ENCODE peak calls at places on chromosomes 12 and 14, in nine cellular contexts. One of them, this sample, is unnamed.
A peak's percentile ranks its signal among the peaks of the same experiment; 100 is the strongest.

GRCh38 chr14:94332063-94332583 is 9.0 kb upstream of the SERPINA6 start:
- DNase-seq in GM13977: no peak
- DNase-seq in AG08395: no peak
- DNase-seq in Caki2: no peak
- DNase-seq in naive thymus-derived CD8-positive, alpha-beta T cell: no peak
- DNase-seq in activated effector memory CD4-positive, alpha-beta T cell treated with anti-CD3 and anti-CD28 coated beads, Interleukin-2, amount 50 U/mL, for 16 hours: no peak
- DNase-seq in activated T-helper 9 cell treated with anti-CD3 and anti-CD28 coated beads, Interleukin-2, amount 50 U/mL, for 16 hours: no peak
- DNase-seq in ascending aorta: no peak
- DNase-seq in NCI-H1105 treated with DMSO at 0.1 percent for 48 hours: no peak
- DNase-seq in this sample: no peak

GRCh38 chr12:108720757-108721514 is 10.4 kb downstream of the CORO1C start:
- DNase-seq in GM13977: no peak
- DNase-seq in AG08395: peak; percentile 58
- DNase-seq in Caki2: no peak
- DNase-seq in naive thymus-derived CD8-positive, alpha-beta T cell: no peak
- DNase-seq in activated effector memory CD4-positive, alpha-beta T cell treated with anti-CD3 and anti-CD28 coated beads, Interleukin-2, amount 50 U/mL, for 16 hours: no peak
- DNase-seq in activated T-helper 9 cell treated with anti-CD3 and anti-CD28 coated beads, Interleukin-2, amount 50 U/mL, for 16 hours: no peak
- DNase-seq in ascending aorta: no peak
- DNase-seq in NCI-H1105 treated with DMSO at 0.1 percent for 48 hours: no peak
- DNase-seq in this sample: no peak

GRCh38 chr14:35044939-35045797 is 904 bp upstream of the FAM177A1 start:
- DNase-seq in GM13977: peak; percentile 26
- DNase-seq in AG08395: peak; percentile 22
- DNase-seq in Caki2: no peak
- DNase-seq in naive thymus-derived CD8-positive, alpha-beta T cell: no peak
- DNase-seq in activated effector memory CD4-positive, alpha-beta T cell treated with anti-CD3 and anti-CD28 coated beads, Interleukin-2, amount 50 U/mL, for 16 hours: no peak
- DNase-seq in activated T-helper 9 cell treated with anti-CD3 and anti-CD28 coated beads, Interleukin-2, amount 50 U/mL, for 16 hours: no peak
- DNase-seq in ascending aorta: no peak
- DNase-seq in NCI-H1105 treated with DMSO at 0.1 percent for 48 hours: no peak
- DNase-seq in this sample: no peak

GRCh38 chr12:104695453-104696148 is 238.9 kb downstream of the CHST11 start:
- DNase-seq in GM13977: peak; percentile 50
- DNase-seq in AG08395: peak; percentile 45
- DNase-seq in Caki2: peak; percentile 14
- DNase-seq in naive thymus-derived CD8-positive, alpha-beta T cell: peak; percentile 85
- DNase-seq in activated effector memory CD4-positive, alpha-beta T cell treated with anti-CD3 and anti-CD28 coated beads, Interleukin-2, amount 50 U/mL, for 16 hours: peak; percentile 92
- DNase-seq in activated T-helper 9 cell treated with anti-CD3 and anti-CD28 coated beads, Interleukin-2, amount 50 U/mL, for 16 hours: peak; percentile 76
- DNase-seq in ascending aorta: peak; percentile 91
- DNase-seq in NCI-H1105 treated with DMSO at 0.1 percent for 48 hours: no peak
- DNase-seq in this sample: peak; percentile 93

GRCh38 chr12:82517027-82517426 is 158.7 kb downstream of the METTL25 start:
- DNase-seq in GM13977: no peak
- DNase-seq in AG08395: no peak
- DNase-seq in Caki2: peak; percentile 44
- DNase-seq in naive thymus-derived CD8-positive, alpha-beta T cell: no peak
- DNase-seq in activated effector memory CD4-positive, alpha-beta T cell treated with anti-CD3 and anti-CD28 coated beads, Interleukin-2, amount 50 U/mL, for 16 hours: no peak
- DNase-seq in activated T-helper 9 cell treated with anti-CD3 and anti-CD28 coated beads, Interleukin-2, amount 50 U/mL, for 16 hours: no peak
- DNase-seq in ascending aorta: no peak
- DNase-seq in NCI-H1105 treated with DMSO at 0.1 percent for 48 hours: no peak
- DNase-seq in this sample: no peak

GRCh38 chr12:52918351-52918750 is 13.5 kb upstream of the KRT8 start:
- DNase-seq in GM13977: no peak
- DNase-seq in AG08395: no peak
- DNase-seq in Caki2: no peak
- DNase-seq in naive thymus-derived CD8-positive, alpha-beta T cell: no peak
- DNase-seq in activated effector memory CD4-positive, alpha-beta T cell treated with anti-CD3 and anti-CD28 coated beads, Interleukin-2, amount 50 U/mL, for 16 hours: no peak
- DNase-seq in activated T-helper 9 cell treated with anti-CD3 and anti-CD28 coated beads, Interleukin-2, amount 50 U/mL, for 16 hours: no peak
- DNase-seq in ascending aorta: no peak
- DNase-seq in NCI-H1105 treated with DMSO at 0.1 percent for 48 hours: no peak
- DNase-seq in this sample: no peak

GRCh38 chr12:106598003-106598402 is 15.2 kb downstream of the RFX4 start:
- DNase-seq in GM13977: no peak
- DNase-seq in AG08395: no peak
- DNase-seq in Caki2: no peak
- DNase-seq in naive thymus-derived CD8-positive, alpha-beta T cell: no peak
- DNase-seq in activated effector memory CD4-positive, alpha-beta T cell treated with anti-CD3 and anti-CD28 coated beads, Interleukin-2, amount 50 U/mL, for 16 hours: no peak
- DNase-seq in activated T-helper 9 cell treated with anti-CD3 and anti-CD28 coated beads, Interleukin-2, amount 50 U/mL, for 16 hours: no peak
- DNase-seq in ascending aorta: no peak
- DNase-seq in NCI-H1105 treated with DMSO at 0.1 percent for 48 hours: no peak
- DNase-seq in this sample: no peak

GRCh38 chr12:90828621-90829020 is 126.4 kb downstream of the CCER1 start:
- DNase-seq in GM13977: no peak
- DNase-seq in AG08395: no peak
- DNase-seq in Caki2: no peak
- DNase-seq in naive thymus-derived CD8-positive, alpha-beta T cell: no peak
- DNase-seq in activated effector memory CD4-positive, alpha-beta T cell treated with anti-CD3 and anti-CD28 coated beads, Interleukin-2, amount 50 U/mL, for 16 hours: no peak
- DNase-seq in activated T-helper 9 cell treated with anti-CD3 and anti-CD28 coated beads, Interleukin-2, amount 50 U/mL, for 16 hours: no peak
- DNase-seq in ascending aorta: no peak
- DNase-seq in NCI-H1105 treated with DMSO at 0.1 percent for 48 hours: no peak
- DNase-seq in this sample: no peak

GRCh38 chr14:91484186-91484585 is 25.9 kb downstream of the PPP4R3A start:
- DNase-seq in GM13977: no peak
- DNase-seq in AG08395: no peak
- DNase-seq in Caki2: no peak
- DNase-seq in naive thymus-derived CD8-positive, alpha-beta T cell: no peak
- DNase-seq in activated effector memory CD4-positive, alpha-beta T cell treated with anti-CD3 and anti-CD28 coated beads, Interleukin-2, amount 50 U/mL, for 16 hours: no peak
- DNase-seq in activated T-helper 9 cell treated with anti-CD3 and anti-CD28 coated beads, Interleukin-2, amount 50 U/mL, for 16 hours: no peak
- DNase-seq in ascending aorta: no peak
- DNase-seq in NCI-H1105 treated with DMSO at 0.1 percent for 48 hours: no peak
- DNase-seq in this sample: no peak

This sample was measured in NCI-H2171 treated with DMSO at 0.1 percent for 48 hours.